ENCODE peak calls at places on chromosomes 7 and 10, in four cellular contexts. O, L, K and N are unnamed samples.

GRCh38 chr10:49187044-49187484 is 1.1 kb downstream of the TMEM273 start:
- DNase-seq in O (peak; percentile 61), L (no peak), K (no peak), N (no peak)

GRCh38 chr7:105345725-105346124 is 43.0 kb downstream of the SRPK2 start:
- DNase-seq in O (peak; percentile 39), L (no peak), K (no peak), N (no peak)

GRCh38 chr7:91962419-91962818 is 21.8 kb downstream of the AKAP9 start:
- DNase-seq in O (no peak), L (no peak), K (no peak), N (no peak)

GRCh38 chr7:82288769-82289535 is 154.6 kb downstream of the CACNA2D1 start:
- DNase-seq in O (no peak), L (no peak), K (no peak), N (no peak)

GRCh38 chr7:140035400-140036223 is 27.1 kb downstream of the PARP12 start:
- DNase-seq in O (no peak), L (no peak), K (no peak), N (no peak)

GRCh38 chr10:103564799-103565365 is 71.4 kb downstream of the NEURL1 start:
- DNase-seq in O (peak; percentile 62), L (peak; percentile 16), K (peak; percentile 69), N (peak; percentile 70)

GRCh38 chr10:119284679-119285096 is 77.3 kb downstream of the GRK5 start:
- DNase-seq in O (no peak), L (no peak), K (no peak), N (no peak)

GRCh38 chr10:3499120-3499519 is 285.9 kb downstream of the KLF6 start:
- DNase-seq in O (no peak), L (no peak), K (no peak), N (no peak)

GRCh38 chr10:127228195-127228785 is 31.9 kb upstream of the INSYN2A start:
- DNase-seq in O (no peak), L (no peak), K (no peak), N (no peak)

GRCh38 chr10:124742418-124743187 is 1.6 kb downstream of the FAM53B start:
- DNase-seq in O (peak; percentile 83), L (no peak), K (peak; percentile 43), N (peak; percentile 60)

GRCh38 chr7:23472974-23473847 is 2.9 kb upstream of the IGF2BP3 start:
- DNase-seq in O (peak; percentile 61), L (no peak), K (peak; percentile 30), N (peak; percentile 27)

GRCh38 chr7:129315916-129316315 is 91.1 kb downstream of the AHCYL2 start:
- DNase-seq in O (no peak), L (no peak), K (no peak), N (no peak)

GRCh38 chr10:30847199-30847598 is 184.5 kb downstream of the ZNF438 start:
- DNase-seq in O (no peak), L (no peak), K (no peak), N (no peak)

GRCh38 chr7:33917661-33918060 is 12.3 kb downstream of the BMPER start:
- DNase-seq in O (no peak), L (no peak), K (no peak), N (no peak)

GRCh38 chr10:31929260-31929985 is 792 bp upstream of the ARHGAP12 start:
- DNase-seq in O (peak; percentile 69), L (peak; percentile 20), K (peak; percentile 36), N (peak; percentile 40)

GRCh38 chr7:45647967-45648670 is 74.0 kb downstream of the ADCY1 start:
- DNase-seq in O (no peak), L (no peak), K (no peak), N (no peak)

GRCh38 chr7:98281757-98282652 is 519 bp downstream of the BRI3 start:
- DNase-seq in O (peak; percentile 59), L (no peak), K (peak; percentile 31), N (no peak)

GRCh38 chr10:718143-718700 is 28.8 kb upstream of the DIP2C start:
- DNase-seq in O (no peak), L (no peak), K (no peak), N (no peak)

GRCh38 chr10:90605506-90605905 is 252.3 kb downstream of the HTR7 start:
- DNase-seq in O (no peak), L (no peak), K (no peak), N (no peak)

GRCh38 chr10:33010132-33011037 is 52.4 kb upstream of the ITGB1 start:
- DNase-seq in O (no peak), L (peak; percentile 13), K (peak; percentile 22), N (no peak)

GRCh38 chr7:31794851-31795250 is 107.8 kb downstream of the PPP1R17 start:
- DNase-seq in O (no peak), L (no peak), K (no peak), N (no peak)

GRCh38 chr7:134378562-134378961 is 61.8 kb upstream of the SLC35B4 start:
- DNase-seq in O (no peak), L (no peak), K (no peak), N (no peak)

GRCh38 chr10:4067552-4068254 is 282.7 kb upstream of the KLF6 start:
- DNase-seq in O (peak; percentile 59), L (no peak), K (no peak), N (no peak)

GRCh38 chr10:61888744-61889143 is 12.8 kb upstream of the ARID5B start:
- DNase-seq in O (no peak), L (no peak), K (no peak), N (no peak)

GRCh38 chr10:131921191-131921590 is 20.4 kb downstream of the PPP2R2D start:
- DNase-seq in O (no peak), L (no peak), K (no peak), N (peak; percentile 36)

GRCh38 chr7:123770378-123770777 is 21.6 kb upstream of the WASL start:
- DNase-seq in O (peak; percentile 36), L (no peak), K (no peak), N (no peak)

GRCh38 chr7:96407427-96407826 is 85.5 kb upstream of the SLC25A13 start:
- DNase-seq in O (no peak), L (no peak), K (no peak), N (no peak)

GRCh38 chr10:105592468-105592867 is 951.4 kb downstream of the SORCS3 start:
- DNase-seq in O (no peak), L (no peak), K (no peak), N (no peak)

GRCh38 chr7:10972174-10972573 is 1.5 kb upstream of the PHF14 start:
- DNase-seq in O (no peak), L (no peak), K (no peak), N (no peak)

GRCh38 chr7:122686360-122686878 is 12.5 kb downstream of the RNF133 start:
- DNase-seq in O (no peak), L (no peak), K (no peak), N (no peak)